ENCODE peak calls at places on chromosomes 5 and 9, in five cellular contexts. One of them, this sample, is unnamed.

GRCh38 chr9:98599566-98599965 is 109.2 kb downstream of the GABBR2 start:
- DNase-seq in astrocyte of the cerebellum: no peak
- DNase-seq in fibroblast of lung: no peak
- DNase-seq in fibroblast of the aortic adventitia: no peak
- DNase-seq in left lung: no peak
- DNase-seq in this sample: no peak

GRCh38 chr9:137494104-137494544 is 35.0 kb upstream of the NSMF start:
- DNase-seq in left lung: peak; percentile 64
- DNase-seq in astrocyte of the cerebellum: no peak
- DNase-seq in fibroblast of the aortic adventitia: no peak
- DNase-seq in fibroblast of lung: no peak
- DNase-seq in this sample: no peak

GRCh38 chr5:147303251-147303650 is 68.4 kb downstream of the STK32A start:
- DNase-seq in astrocyte of the cerebellum: no peak
- DNase-seq in fibroblast of lung: no peak
- DNase-seq in fibroblast of the aortic adventitia: peak; percentile 18
- DNase-seq in left lung: no peak
- DNase-seq in this sample: no peak

GRCh38 chr5:135891280-135891679 is 4.4 kb downstream of the IL9 start:
- DNase-seq in fibroblast of lung: peak; percentile 58
- DNase-seq in astrocyte of the cerebellum: no peak
- DNase-seq in left lung: no peak
- DNase-seq in fibroblast of the aortic adventitia: peak; percentile 75
- DNase-seq in this sample: no peak

GRCh38 chr9:100099722-100100042 is 639 bp downstream of the INVS start:
- DNase-seq in astrocyte of the cerebellum: no peak
- DNase-seq in left lung: no peak
- DNase-seq in fibroblast of lung: no peak
- DNase-seq in fibroblast of the aortic adventitia: no peak
- DNase-seq in this sample: no peak

GRCh38 chr9:91546574-91546973 is 122.9 kb upstream of the NFIL3 start:
- DNase-seq in fibroblast of the aortic adventitia: peak; percentile 53
- DNase-seq in fibroblast of lung: no peak
- DNase-seq in left lung: no peak
- DNase-seq in astrocyte of the cerebellum: no peak
- DNase-seq in this sample: no peak

GRCh38 chr9:137575725-137576411 is 2.9 kb downstream of the DPH7 start:
- DNase-seq in left lung: no peak
- DNase-seq in fibroblast of lung: no peak
- DNase-seq in astrocyte of the cerebellum: no peak
- DNase-seq in fibroblast of the aortic adventitia: no peak
- DNase-seq in this sample: no peak

GRCh38 chr9:111752455-111752854 is 42.3 kb downstream of the SHOC1 start:
- DNase-seq in astrocyte of the cerebellum: no peak
- DNase-seq in fibroblast of the aortic adventitia: peak; percentile 50
- DNase-seq in left lung: no peak
- DNase-seq in fibroblast of lung: peak; percentile 72
- DNase-seq in this sample: no peak

GRCh38 chr5:169650701-169651331 is 13.7 kb downstream of the DOCK2 start:
- DNase-seq in astrocyte of the cerebellum: no peak
- DNase-seq in left lung: no peak
- DNase-seq in fibroblast of the aortic adventitia: peak; percentile 87
- DNase-seq in fibroblast of lung: peak; percentile 47
- DNase-seq in this sample: no peak

GRCh38 chr9:110260911-110261310 is 4.6 kb upstream of the TXN start:
- DNase-seq in fibroblast of the aortic adventitia: no peak
- DNase-seq in fibroblast of lung: no peak
- DNase-seq in astrocyte of the cerebellum: no peak
- DNase-seq in left lung: no peak
- DNase-seq in this sample: no peak

GRCh38 chr5:81694726-81695125 is 56.2 kb downstream of the SSBP2 start:
- DNase-seq in left lung: no peak
- DNase-seq in fibroblast of lung: no peak
- DNase-seq in astrocyte of the cerebellum: no peak
- DNase-seq in fibroblast of the aortic adventitia: no peak
- DNase-seq in this sample: no peak

GRCh38 chr5:96582343-96582742 is 79.8 kb upstream of the CAST start:
- DNase-seq in fibroblast of the aortic adventitia: peak; percentile 13
- DNase-seq in left lung: no peak
- DNase-seq in fibroblast of lung: peak; percentile 38
- DNase-seq in astrocyte of the cerebellum: peak; percentile 47
- DNase-seq in this sample: no peak

GRCh38 chr9:134554750-134555655 is 86.6 kb upstream of the COL5A1 start:
- DNase-seq in left lung: no peak
- DNase-seq in fibroblast of lung: peak; percentile 22
- DNase-seq in astrocyte of the cerebellum: no peak
- DNase-seq in fibroblast of the aortic adventitia: peak; percentile 61
- DNase-seq in this sample: no peak

GRCh38 chr9:134551657-134552348 is 89.8 kb upstream of the COL5A1 start:
- DNase-seq in astrocyte of the cerebellum: peak; percentile 87
- DNase-seq in fibroblast of lung: peak; percentile 83
- DNase-seq in fibroblast of the aortic adventitia: peak; percentile 86
- DNase-seq in left lung: peak; percentile 82
- DNase-seq in this sample: peak; percentile 92

GRCh38 chr9:134552349-134552990 is 89.1 kb upstream of the COL5A1 start:
- DNase-seq in left lung: no peak
- DNase-seq in astrocyte of the cerebellum: no peak
- DNase-seq in fibroblast of the aortic adventitia: no peak
- DNase-seq in fibroblast of lung: no peak
- DNase-seq in this sample: no peak

GRCh38 chr9:134554011-134554749 is 87.4 kb upstream of the COL5A1 start:
- DNase-seq in left lung: no peak
- DNase-seq in astrocyte of the cerebellum: no peak
- DNase-seq in fibroblast of the aortic adventitia: no peak
- DNase-seq in fibroblast of lung: no peak
- DNase-seq in this sample: no peak

DNA sequence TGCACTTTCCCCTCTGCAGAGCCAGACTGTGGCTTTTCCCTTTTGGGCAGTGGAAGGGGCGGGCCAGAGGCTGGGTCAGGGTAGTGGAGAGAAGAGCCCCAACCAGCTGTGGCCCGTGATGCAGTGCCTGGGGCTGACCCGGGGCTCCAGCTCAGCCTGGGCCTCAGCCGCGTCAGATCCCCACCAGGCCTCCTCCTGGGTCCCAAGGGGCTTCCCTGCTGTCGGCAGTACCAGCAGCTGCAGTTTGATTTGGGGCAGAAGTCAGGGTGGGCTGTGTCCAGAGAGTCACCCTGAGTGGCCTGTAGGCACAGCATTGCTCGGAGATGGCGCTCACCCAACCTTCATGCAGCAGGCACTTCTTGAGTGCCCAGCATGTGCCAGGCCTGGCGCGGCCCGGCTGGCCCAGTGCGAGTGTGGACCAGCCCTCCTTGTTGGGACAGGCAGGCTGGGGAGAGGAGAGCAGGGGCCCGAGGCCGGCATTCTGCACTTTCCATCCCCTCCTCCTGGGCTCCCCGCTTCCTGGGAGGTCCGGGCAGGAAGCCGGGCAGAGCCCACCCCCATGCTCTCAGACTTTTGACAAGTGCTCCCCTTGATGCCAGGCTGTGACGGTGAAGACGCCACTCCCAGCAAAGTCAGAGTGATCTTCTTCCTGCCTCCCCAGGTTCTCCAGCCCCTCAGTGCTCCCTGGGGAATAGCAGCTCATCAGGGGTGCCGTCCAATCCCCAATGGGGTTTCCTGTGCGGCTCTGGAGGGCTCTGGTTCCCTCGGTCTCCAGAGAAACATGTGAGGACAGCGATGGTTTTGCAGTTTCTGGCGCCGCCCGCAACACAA is 88.3 kb upstream of the COL5A1 start:
- DNase-seq in astrocyte of the cerebellum: no peak
- DNase-seq in fibroblast of lung: no peak
- DNase-seq in left lung: no peak
- DNase-seq in fibroblast of the aortic adventitia: no peak
- DNase-seq in this sample: no peak
- H3K4me3 ChIP-seq in astrocyte of the cerebellum: no peak overlapping the region
- H3K4me3 ChIP-seq in fibroblast of lung: no peak overlapping the region
- H3K4me3 ChIP-seq in left lung: no peak overlapping the region
- H3K4me3 ChIP-seq in fibroblast of the aortic adventitia: no peak overlapping the region
- H3K4me3 ChIP-seq in this sample: no peak overlapping the region

DNA sequence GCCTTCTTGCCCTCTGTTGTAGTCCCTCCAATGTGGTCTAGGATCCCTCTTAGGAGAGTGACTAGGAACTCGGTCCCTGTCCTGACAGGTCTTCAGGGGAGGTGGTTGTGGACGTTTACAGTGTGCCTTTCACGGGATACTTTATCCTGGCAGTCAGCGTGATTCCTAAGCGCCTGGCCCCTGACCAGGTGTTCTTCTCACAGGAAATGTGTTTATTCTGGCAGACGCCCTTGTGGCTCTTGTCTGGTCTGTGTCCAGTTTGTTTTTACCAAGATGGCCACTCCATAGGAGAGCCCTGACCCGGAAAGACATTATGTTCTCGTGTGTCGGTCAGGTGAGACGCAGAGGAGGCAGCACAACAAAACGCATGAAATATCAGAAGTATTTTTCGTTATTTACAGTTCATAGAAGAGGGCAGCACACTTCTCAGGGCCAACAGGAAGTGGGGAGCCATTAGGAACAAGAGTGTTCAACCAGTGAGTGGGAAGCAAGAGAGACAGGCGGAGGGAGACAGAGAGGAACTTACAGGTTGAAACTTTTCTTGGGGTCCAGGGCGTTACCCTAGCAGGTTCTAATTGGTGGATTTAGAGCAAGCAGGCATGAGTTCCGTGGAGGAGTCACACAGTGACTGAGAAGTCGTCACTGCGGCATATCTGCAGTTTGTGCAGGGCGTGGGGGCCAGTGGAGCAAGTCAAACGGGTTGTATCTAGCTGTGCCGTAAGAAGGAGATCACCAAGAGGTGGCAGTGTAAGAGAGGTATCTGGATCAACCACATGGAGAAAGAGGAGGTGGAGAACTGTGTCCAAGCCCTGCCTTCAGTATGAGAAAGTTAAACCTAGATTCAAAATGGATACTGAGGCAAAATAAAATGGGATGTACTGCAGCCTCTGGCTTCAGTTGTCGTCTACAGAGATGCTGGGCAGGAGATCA is 412.9 kb downstream of the ZSWIM6 start:
- DNase-seq in left lung: no peak
- DNase-seq in astrocyte of the cerebellum: no peak
- DNase-seq in fibroblast of lung: no peak
- DNase-seq in fibroblast of the aortic adventitia: no peak
- DNase-seq in this sample: no peak
- TF ChIP-seq CTCF in left lung: no peak
- TF ChIP-seq CTCF in astrocyte of the cerebellum: no peak
- TF ChIP-seq CTCF in fibroblast of lung: no peak
- TF ChIP-seq CTCF in fibroblast of the aortic adventitia: no peak
- TF ChIP-seq CTCF in this sample: no peak

GRCh38 chr9:124216474-124217176 is 41.1 kb upstream of the NEK6 start:
- DNase-seq in fibroblast of the aortic adventitia: no peak
- DNase-seq in astrocyte of the cerebellum: no peak
- DNase-seq in left lung: peak; percentile 87
- DNase-seq in fibroblast of lung: no peak
- DNase-seq in this sample: no peak
- H3K4me3 ChIP-seq in fibroblast of the aortic adventitia: no peak overlapping the region
- H3K4me3 ChIP-seq in astrocyte of the cerebellum: no peak overlapping the region
- H3K4me3 ChIP-seq in left lung: no peak overlapping the region
- H3K4me3 ChIP-seq in fibroblast of lung: no peak overlapping the region
- H3K4me3 ChIP-seq in this sample: no peak overlapping the region

GRCh38 chr5:31825775-31826068 is 186.8 kb downstream of the PDZD2 start:
- DNase-seq in fibroblast of lung: no peak
- DNase-seq in left lung: no peak
- DNase-seq in astrocyte of the cerebellum: no peak
- DNase-seq in fibroblast of the aortic adventitia: no peak
- DNase-seq in this sample: no peak
- TF ChIP-seq CTCF in fibroblast of lung: no peak
- TF ChIP-seq CTCF in left lung: no peak
- TF ChIP-seq CTCF in astrocyte of the cerebellum: no peak
- TF ChIP-seq CTCF in fibroblast of the aortic adventitia: no peak
- TF ChIP-seq CTCF in this sample: no peak

GRCh38 chr5:172778223-172778814 is 7.3 kb upstream of the DUSP1 start:
- DNase-seq in fibroblast of the aortic adventitia: peak; percentile 82
- DNase-seq in left lung: no peak
- DNase-seq in fibroblast of lung: peak; percentile 82
- DNase-seq in astrocyte of the cerebellum: no peak
- DNase-seq in this sample: no peak

GRCh38 chr5:172776235-172776594 is 5.2 kb upstream of the DUSP1 start:
- DNase-seq in fibroblast of lung: no peak
- DNase-seq in astrocyte of the cerebellum: no peak
- DNase-seq in fibroblast of the aortic adventitia: no peak
- DNase-seq in left lung: no peak
- DNase-seq in this sample: no peak

GRCh38 chr5:172775326-172776234 is 4.6 kb upstream of the DUSP1 start:
- DNase-seq in left lung: peak; percentile 85
- DNase-seq in fibroblast of lung: peak; percentile 95
- DNase-seq in fibroblast of the aortic adventitia: peak; percentile 92
- DNase-seq in astrocyte of the cerebellum: no peak
- DNase-seq in this sample: no peak

GRCh38 chr5:172779968-172780350 is 9.0 kb upstream of the DUSP1 start:
- DNase-seq in left lung: no peak
- DNase-seq in fibroblast of lung: no peak
- DNase-seq in fibroblast of the aortic adventitia: no peak
- DNase-seq in astrocyte of the cerebellum: no peak
- DNase-seq in this sample: no peak

GRCh38 chr5:172777381-172778222 is 6.6 kb upstream of the DUSP1 start:
- DNase-seq in fibroblast of lung: peak; percentile 90
- DNase-seq in astrocyte of the cerebellum: no peak
- DNase-seq in fibroblast of the aortic adventitia: peak; percentile 70
- DNase-seq in left lung: peak; percentile 95
- DNase-seq in this sample: no peak
- H3K4me3 ChIP-seq in fibroblast of lung: no peak overlapping the region
- H3K4me3 ChIP-seq in astrocyte of the cerebellum: no peak overlapping the region
- H3K4me3 ChIP-seq in fibroblast of the aortic adventitia: peak overlapping the region; percentile 28
- H3K4me3 ChIP-seq in left lung: no peak overlapping the region
- H3K4me3 ChIP-seq in this sample: no peak overlapping the region

DNA sequence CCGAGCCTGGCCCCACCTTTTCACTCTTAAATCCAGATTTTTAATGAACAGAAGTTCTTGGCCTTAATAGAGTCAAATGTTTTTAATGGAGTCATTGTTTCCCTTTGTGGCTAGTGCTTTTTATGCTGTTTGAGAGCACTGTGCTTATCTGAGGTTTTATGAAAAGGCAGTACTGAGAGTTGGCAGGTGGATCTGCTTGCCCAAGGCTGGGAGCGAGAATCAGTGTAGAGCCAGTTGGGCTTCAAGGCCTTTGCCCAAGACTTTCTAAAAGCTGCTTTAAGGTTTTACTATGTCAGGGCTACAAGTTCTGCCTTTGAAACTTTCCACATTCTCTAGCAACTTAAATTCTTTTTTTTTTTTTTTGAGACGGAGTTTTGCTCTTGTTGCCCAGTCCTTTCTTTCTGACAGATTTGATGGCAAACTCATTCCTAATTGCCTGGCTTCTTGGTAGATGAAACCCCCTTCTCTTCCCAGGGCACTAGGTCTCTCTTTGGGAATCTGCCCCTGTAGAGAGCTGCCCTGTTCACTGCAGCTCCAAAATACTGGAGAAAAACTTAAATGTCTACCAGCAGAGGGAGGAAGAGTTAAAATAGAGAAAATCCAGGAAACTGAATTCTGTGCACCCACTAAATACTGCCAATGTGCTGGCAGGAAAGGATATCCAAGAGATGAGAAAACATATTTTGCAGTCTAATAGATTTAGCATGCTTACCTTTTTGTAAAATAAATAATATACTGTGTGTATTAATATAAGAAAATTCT is 36.9 kb upstream of the CDK20 start:
- DNase-seq in astrocyte of the cerebellum: no peak
- DNase-seq in fibroblast of the aortic adventitia: peak; percentile 48
- DNase-seq in fibroblast of lung: peak; percentile 32
- DNase-seq in left lung: no peak
- DNase-seq in this sample: no peak
- TF ChIP-seq CTCF in astrocyte of the cerebellum: peak; percentile 45
- TF ChIP-seq CTCF in fibroblast of the aortic adventitia: peak; percentile 46
- TF ChIP-seq CTCF in fibroblast of lung: peak; percentile 21
- TF ChIP-seq CTCF in left lung: no peak
- TF ChIP-seq CTCF in this sample: peak; percentile 31

GRCh38 chr5:139470821-139471300 is at the start of gene SMIM33:
- DNase-seq in astrocyte of the cerebellum: no peak
- DNase-seq in fibroblast of the aortic adventitia: no peak
- DNase-seq in left lung: peak; percentile 81
- DNase-seq in fibroblast of lung: no peak
- DNase-seq in this sample: no peak
- H3K4me3 ChIP-seq in astrocyte of the cerebellum: no peak within 1 kb of the TSS
- H3K4me3 ChIP-seq in fibroblast of the aortic adventitia: no peak within 1 kb of the TSS
- H3K4me3 ChIP-seq in left lung: no peak within 1 kb of the TSS
- H3K4me3 ChIP-seq in fibroblast of lung: no peak within 1 kb of the TSS
- H3K4me3 ChIP-seq in this sample: no peak within 1 kb of the TSS